ENCODE peak calls at places on chromosomes 3 and 15, in four cellular contexts. V is kidney, O is NCI-H1417, J is HTR-8/SVneo. U is an unnamed sample.
A peak's percentile ranks its signal among the peaks of the same experiment; 100 is the strongest.

GRCh38 chr15:73637527-73637926 is 4.3 kb upstream of the NPTN start:
- DNase-seq in O (no peak), J (no peak), V (no peak), U (no peak)

GRCh38 chr3:127791221-127791913 is 30.9 kb downstream of the MGLL start:
- DNase-seq in O (peak; percentile 22), V (no peak), J (peak; percentile 62), U (peak; percentile 84)

GRCh38 chr3:152505926-152506325 is 237.2 kb downstream of the MBNL1 start:
- DNase-seq in V (no peak), J (no peak), O (no peak), U (no peak)

GRCh38 chr3:102180291-102180931 is 254.4 kb upstream of the ZPLD1 start:
- DNase-seq in J (peak; percentile 61), V (no peak), O (no peak), U (no peak)

GRCh38 chr3:52232279-52233107 is 6.5 kb downstream of the TWF2 start:
- DNase-seq in O (no peak), J (no peak), V (no peak), U (peak; percentile 74)

GRCh38 chr15:58179741-58180381 is 41.7 kb downstream of the AQP9 start:
- DNase-seq in J (no peak), O (no peak), V (no peak), U (no peak)

GRCh38 chr3:9030034-9030433 is 66.8 kb upstream of the RAD18 start:
- DNase-seq in V (no peak), O (no peak), J (no peak), U (no peak)

GRCh38 chr15:96037584-96037983 is 292.9 kb upstream of the NR2F2 start:
- DNase-seq in V (no peak), O (no peak), J (no peak), U (no peak)

GRCh38 chr15:88258021-88258641 is 1.6 kb upstream of the NTRK3 start:
- DNase-seq in V (no peak), J (no peak), O (peak; percentile 16), U (peak; percentile 93)

GRCh38 chr3:110846971-110847370 is 224.6 kb upstream of the NECTIN3 start:
- DNase-seq in J (no peak), O (no peak), V (no peak), U (no peak)

GRCh38 chr15:88613074-88613944 is 7.8 kb upstream of the AEN start:
- DNase-seq in J (no peak), O (no peak), V (no peak), U (peak; percentile 96)

GRCh38 chr3:139121513-139122220 is 77.0 kb upstream of the PRR23C start:
- DNase-seq in J (no peak), O (no peak), V (peak; percentile 30), U (no peak)

GRCh38 chr3:152556731-152557254 is 278.1 kb upstream of the P2RY1 start:
- DNase-seq in J (peak; percentile 17), V (no peak), O (no peak), U (no peak)

GRCh38 chr3:113747719-113748046 is 848 bp downstream of the ATP6V1A start:
- DNase-seq in O (peak; percentile 29), V (no peak), J (peak; percentile 12), U (no peak)

GRCh38 chr15:63752979-63753378 is 80.8 kb downstream of the HERC1 start:
- DNase-seq in J (no peak), V (no peak), O (no peak), U (no peak)

GRCh38 chr3:150278843-150279341 is 129.2 kb upstream of the TSC22D2 start:
- DNase-seq in V (peak; percentile 57), O (peak; percentile 64), J (no peak), U (no peak)

GRCh38 chr3:61876797-61877196 is 315.4 kb downstream of the PTPRG start:
- DNase-seq in V (no peak), J (no peak), O (no peak), U (no peak)

GRCh38 chr3:173301647-173302046 is 95.9 kb upstream of the NLGN1 start:
- DNase-seq in V (no peak), J (no peak), O (no peak), U (no peak)

GRCh38 chr3:195251336-195252065 is 19.5 kb downstream of the XXYLT1 start:
- DNase-seq in J (no peak), V (no peak), O (no peak), U (peak; percentile 45)

GRCh38 chr3:31172336-31172735 is 277.9 kb upstream of the GADL1 start:
- DNase-seq in O (no peak), V (no peak), J (no peak), U (no peak)

GRCh38 chr15:66785637-66786036 is 83.6 kb downstream of the SMAD6 start:
- DNase-seq in J (no peak), O (no peak), V (peak; percentile 16), U (no peak)

GRCh38 chr3:188742755-188743549 is 428.8 kb upstream of the TPRG1 start:
- DNase-seq in O (no peak), J (no peak), V (no peak), U (no peak)

GRCh38 chr15:90020041-90020735 is 19.1 kb downstream of the ZNF710 start:
- DNase-seq in O (no peak), J (no peak), V (no peak), U (no peak)

GRCh38 chr15:30923429-30923828 is 19.7 kb downstream of the FAN1 start:
- DNase-seq in J (no peak), V (no peak), O (no peak), U (no peak)

GRCh38 chr3:52534281-52535183 is 875 bp upstream of the NT5DC2 start:
- DNase-seq in V (peak; percentile 79), J (no peak), O (peak; percentile 71), U (peak; percentile 72)

GRCh38 chr3:69426905-69427304 is 41.0 kb upstream of the FRMD4B start:
- DNase-seq in O (no peak), V (no peak), J (no peak), U (no peak)

GRCh38 chr3:51934991-51935885 is 6.5 kb downstream of the RRP9 start:
- DNase-seq in J (no peak), O (no peak), V (no peak), U (no peak)

U was measured in endodermal cell.